ENCODE peak calls at places on chromosomes 3 and 15, in six cellular contexts. V is cardiac fibroblast; Q is HFF-Myc; H is CD8-positive, alpha-beta memory T cell; I is heart left ventricle; F is fibroblast of pulmonary artery. A is an unnamed sample.

GRCh38 chr15:49415638-49416037 is 7.4 kb upstream of the FGF7 start:
- DNase-seq in V (peak), Q (peak), H (no peak), I (no peak), F (peak), A (peak)

GRCh38 chr3:156291269-156292123 is 171.1 kb downstream of the KCNAB1 start:
- DNase-seq in V (no peak), Q (no peak), H (no peak), I (peak), F (no peak), A (no peak)

GRCh38 chr3:4693620-4694019 is 200.5 kb downstream of the ITPR1 start:
- DNase-seq in V (no peak), Q (no peak), H (no peak), I (no peak), F (no peak), A (no peak)

GRCh38 chr3:82157952-82158351 is 396.5 kb upstream of the GBE1 start:
- DNase-seq in V (peak), Q (peak), H (no peak), I (no peak), F (peak), A (peak)

GRCh38 chr3:127738192-127738840 is 65.6 kb downstream of the ABTB1 start:
- DNase-seq in V (peak), Q (peak), H (no peak), I (no peak), F (peak), A (peak)

GRCh38 chr15:64634020-64634419 is 141.4 kb downstream of the RBPMS2 start:
- DNase-seq in V (no peak), Q (no peak), H (peak), I (no peak), F (no peak), A (no peak)

GRCh38 chr3:126349071-126349470 is 8.1 kb downstream of the KLF15 start:
- DNase-seq in V (no peak), Q (no peak), H (no peak), I (peak), F (no peak), A (no peak)

GRCh38 chr3:180433172-180433571 is 168.8 kb upstream of the TTC14 start:
- DNase-seq in V (peak), Q (no peak), H (no peak), I (no peak), F (peak), A (no peak)

GRCh38 chr3:136586580-136586979 is 165.6 kb downstream of the STAG1 start:
- DNase-seq in V (no peak), Q (no peak), H (no peak), I (no peak), F (no peak), A (no peak)

GRCh38 chr3:51338632-51339031 is 46.5 kb upstream of the MANF start:
- DNase-seq in V (no peak), Q (no peak), H (no peak), I (no peak), F (no peak), A (no peak)

DNA sequence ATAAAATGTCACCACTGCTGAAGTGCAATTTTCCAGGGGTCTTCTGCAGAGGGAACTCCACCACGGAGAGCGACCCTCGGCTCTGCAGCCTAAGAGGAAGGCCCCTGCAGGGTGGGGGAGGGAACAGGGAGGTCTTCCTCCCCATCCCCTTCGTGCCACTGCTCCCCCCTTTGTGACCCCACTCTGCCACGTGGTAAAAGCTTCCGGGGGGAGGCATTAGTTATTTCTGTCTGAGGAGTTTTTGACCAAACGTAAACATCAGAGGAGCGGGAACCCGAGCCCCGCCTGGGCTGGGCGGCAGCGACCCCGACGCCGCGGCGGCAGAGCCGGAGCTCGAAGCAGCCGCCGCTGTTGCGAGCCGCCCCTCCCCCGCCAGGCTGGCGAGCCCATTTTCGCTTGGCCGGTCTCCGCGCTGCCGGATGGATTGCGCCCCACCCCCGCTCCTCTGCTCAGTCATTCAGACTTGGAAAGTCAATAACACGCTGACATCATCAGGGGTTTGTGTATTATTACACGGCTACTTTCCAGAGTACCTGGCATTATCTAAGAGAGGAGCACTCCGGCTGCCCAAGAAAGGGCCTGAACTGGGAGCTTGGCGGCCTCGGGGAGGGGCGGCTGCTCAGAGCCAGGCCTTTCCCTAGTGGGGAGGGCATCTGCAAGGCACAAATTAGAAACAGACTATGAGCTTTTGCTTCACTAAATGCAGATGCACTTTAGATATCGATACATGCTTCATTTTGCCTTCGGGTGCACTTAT is 162.5 kb upstream of the TBL1XR1 start:
- DNase-seq in V (peak), Q (peak), H (peak), I (peak), F (peak), A (peak)
- H3K4me3 ChIP-seq in V (no peak), Q (peak), H (peak), I (peak), F (peak), A (peak)

GRCh38 chr3:48297111-48297810 is 36.2 kb downstream of the SPINK8 start:
- DNase-seq in V (no peak), Q (no peak), H (no peak), I (no peak), F (no peak), A (no peak)

GRCh38 chr3:48301020-48301813 is 32.2 kb downstream of the SPINK8 start:
- DNase-seq in V (peak), Q (peak), H (peak), I (peak), F (peak), A (peak)

GRCh38 chr3:48301814-48302194 is 31.7 kb downstream of the SPINK8 start:
- DNase-seq in V (peak), Q (peak), H (no peak), I (no peak), F (peak), A (peak)

GRCh38 chr3:48296699-48297098 is 36.8 kb downstream of the SPINK8 start:
- DNase-seq in V (no peak), Q (no peak), H (no peak), I (no peak), F (no peak), A (no peak)

GRCh38 chr3:48299746-48300361 is 33.6 kb downstream of the SPINK8 start:
- DNase-seq in V (no peak), Q (no peak), H (no peak), I (no peak), F (no peak), A (no peak)
- H3K4me3 ChIP-seq in V (no peak), Q (peak), H (peak), I (peak), F (peak), A (peak)

DNA sequence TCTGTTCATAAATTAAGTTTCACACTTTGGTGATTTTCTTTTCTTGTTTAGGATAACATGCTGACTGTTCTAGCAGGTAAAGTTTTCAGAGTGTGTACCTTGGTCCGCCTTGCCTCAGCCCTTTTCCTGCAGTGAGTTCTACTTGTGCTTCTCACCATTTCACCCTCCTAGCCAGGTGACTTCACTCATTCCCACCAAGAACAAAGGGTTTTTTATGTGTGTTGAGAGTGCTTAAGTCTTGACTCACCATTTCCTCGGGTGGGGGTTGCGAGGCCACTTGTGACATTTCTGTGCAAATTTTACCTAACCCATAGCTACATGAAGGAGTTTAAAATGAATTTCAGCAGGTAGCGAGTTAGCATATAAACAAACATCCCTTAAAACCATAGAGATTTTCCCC is 81.4 kb downstream of the C3orf38 start:
- DNase-seq in V (no peak), Q (no peak), H (no peak), I (no peak), F (peak), A (no peak)
- H3K4me3 ChIP-seq in V (no peak), Q (no peak), H (no peak), I (no peak), F (no peak), A (no peak)

DNA sequence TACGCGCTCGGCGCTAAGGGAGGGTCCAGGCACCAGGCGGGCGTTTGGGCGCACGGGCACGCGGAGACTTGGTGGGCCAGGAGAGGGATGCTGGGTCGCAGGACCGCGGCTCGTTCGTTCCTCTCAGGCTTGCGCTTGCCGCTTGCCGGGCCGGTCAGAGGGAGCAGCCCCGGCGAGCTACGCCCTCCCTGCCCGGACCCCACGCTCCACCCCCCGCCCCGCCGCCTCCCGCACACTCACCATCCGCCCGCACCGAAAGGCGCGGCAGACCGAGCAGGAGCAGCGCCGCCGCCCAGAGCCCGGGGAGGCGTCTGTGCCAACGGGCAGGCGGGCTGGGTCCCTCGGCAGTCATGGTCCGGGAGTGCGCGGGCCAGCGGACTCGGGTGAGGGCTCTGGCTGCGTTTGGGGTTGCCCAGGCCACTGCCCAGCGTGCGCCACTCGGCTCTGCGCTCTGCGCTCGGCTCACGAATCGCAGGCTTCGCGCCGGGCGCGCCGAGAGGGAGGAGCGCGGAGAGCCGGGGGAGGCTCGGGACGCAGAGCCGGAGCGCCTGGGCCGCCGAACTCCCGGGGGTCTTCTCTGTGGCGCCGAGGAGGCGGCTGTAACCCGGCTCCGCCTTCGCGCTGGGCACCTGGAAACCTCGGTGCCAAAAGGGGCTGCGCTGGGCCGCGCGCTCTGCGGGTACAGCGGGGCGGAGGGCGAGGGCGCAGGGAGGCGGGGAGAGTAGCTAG is at the start of gene SUSD5:
- DNase-seq in V (peak), Q (no peak), H (no peak), I (peak), F (peak), A (peak)
- H3K4me3 ChIP-seq in V (peak), Q (peak), H (no peak), I (peak), F (peak), A (peak)